ENCODE peak calls at places on chromosomes 1 and 21, in six cellular contexts. I is fibroblast of pulmonary artery, Y is heart left ventricle, T is Caco-2, P is DND-41, F is AG04449. V is an unnamed sample.

GRCh38 chr1:162197041-162197511 is 127.6 kb downstream of the NOS1AP start:
- DNase-seq in T (no peak), P (no peak), Y (no peak), I (no peak), F (no peak), V (no peak)

GRCh38 chr1:246608616-246609376 is 42.5 kb downstream of the CNST start:
- DNase-seq in P (no peak), I (peak; percentile 97), F (peak; percentile 66), T (peak; percentile 91), Y (peak; percentile 71), V (peak; percentile 74)

GRCh38 chr21:37658121-37658993 is 257.9 kb downstream of the KCNJ6 start:
- DNase-seq in T (no peak), P (no peak), Y (no peak), F (no peak), I (no peak), V (no peak)

GRCh38 chr21:44347911-44348451 is 5.4 kb upstream of the TRPM2 start:
- DNase-seq in T (no peak), I (no peak), P (no peak), F (no peak), Y (no peak), V (no peak)

GRCh38 chr1:166479052-166479631 is 312.3 kb upstream of the FAM78B start:
- DNase-seq in I (peak; percentile 50), F (no peak), T (peak; percentile 46), Y (no peak), P (peak; percentile 60), V (peak; percentile 60)

GRCh38 chr1:160058087-160058486 is 11.9 kb downstream of the KCNJ10 start:
- DNase-seq in I (peak; percentile 8), T (no peak), P (no peak), F (no peak), Y (no peak), V (no peak)

GRCh38 chr1:41662061-41662655 is 177.7 kb upstream of the EDN2 start:
- DNase-seq in F (no peak), Y (peak; percentile 83), T (no peak), P (peak; percentile 84), I (peak; percentile 68), V (peak; percentile 81)

GRCh38 chr1:228842094-228842775 is 107.0 kb downstream of the RHOU start:
- DNase-seq in Y (no peak), P (no peak), I (peak; percentile 84), T (peak; percentile 68), F (no peak), V (peak; percentile 75)

GRCh38 chr1:218588555-218589172 is 243.5 kb downstream of the TGFB2 start:
- DNase-seq in Y (no peak), I (no peak), F (no peak), T (no peak), P (no peak), V (no peak)

GRCh38 chr21:33478858-33479678 is 706 bp downstream of the TMEM50B start:
- DNase-seq in F (no peak), Y (peak; percentile 30), I (peak; percentile 31), T (peak; percentile 44), P (peak; percentile 52), V (no peak)

GRCh38 chr21:21324297-21324696 is 326.1 kb downstream of the NCAM2 start:
- DNase-seq in I (no peak), F (no peak), Y (no peak), T (no peak), P (no peak), V (no peak)

GRCh38 chr1:153778824-153779519 is 3.8 kb downstream of the SLC27A3 start:
- DNase-seq in F (no peak), Y (no peak), I (no peak), P (no peak), T (no peak), V (no peak)

GRCh38 chr1:153780551-153780950 is 5.3 kb downstream of the SLC27A3 start:
- DNase-seq in I (no peak), Y (no peak), P (no peak), F (no peak), T (no peak), V (no peak)

GRCh38 chr1:153786038-153786790 is 11.0 kb downstream of the SLC27A3 start:
- DNase-seq in P (no peak), Y (no peak), T (no peak), F (no peak), I (no peak), V (no peak)

GRCh38 chr1:153779781-153780541 is 4.8 kb downstream of the SLC27A3 start:
- DNase-seq in Y (no peak), F (no peak), P (no peak), T (no peak), I (no peak), V (no peak)

DNA sequence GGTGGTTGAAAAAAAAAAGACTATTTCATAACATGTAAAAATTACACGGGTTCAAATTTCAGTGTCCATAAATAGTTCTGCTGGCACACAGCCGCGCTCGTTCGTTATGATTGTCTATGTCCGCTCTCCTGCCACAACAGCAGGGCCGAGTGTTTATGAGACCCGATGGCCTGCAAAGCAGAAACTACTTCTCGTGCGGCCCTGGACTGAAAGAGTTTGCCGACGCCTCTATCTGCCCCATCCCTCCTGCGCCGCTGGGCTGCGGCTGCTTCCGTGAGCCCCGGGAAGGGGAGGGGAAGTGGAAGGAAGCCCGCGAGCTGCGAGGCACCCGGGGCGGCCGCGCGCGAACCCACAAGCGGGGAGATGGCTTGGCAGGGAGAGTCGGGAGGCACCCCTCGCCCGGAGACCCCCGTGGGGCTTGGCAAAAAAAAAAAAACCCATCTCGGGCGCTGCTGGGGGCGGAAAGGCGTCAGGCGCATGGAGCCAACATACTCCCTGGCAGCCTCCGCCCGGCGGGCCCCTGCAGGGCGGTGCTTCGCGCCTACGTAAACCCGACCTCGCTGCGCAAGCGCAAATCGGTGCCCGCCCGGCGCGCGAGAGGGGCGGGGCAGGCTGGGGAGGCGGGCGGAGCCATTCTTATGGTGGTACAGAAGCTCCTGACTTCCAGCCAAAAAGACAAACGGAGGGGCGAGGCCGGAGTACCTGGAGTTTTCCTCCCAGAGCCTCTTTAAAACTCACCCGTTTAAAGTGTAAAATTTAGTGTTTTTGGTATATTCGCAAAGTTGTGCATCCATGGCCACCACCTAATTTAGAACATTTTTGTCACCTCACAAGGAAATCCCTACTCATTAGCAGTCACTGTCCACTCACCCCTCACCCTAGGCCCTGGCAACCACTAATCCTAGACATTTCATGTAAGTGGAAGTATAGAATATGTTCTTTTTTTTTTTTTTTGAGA is 8.3 kb downstream of the SLC27A3 start:
- DNase-seq in I (peak; percentile 93), Y (peak; percentile 90), P (peak; percentile 95), F (no peak), T (peak; percentile 89), V (peak; percentile 89)
- TF ChIP-seq CTCF in I (no peak), Y (no peak), P (no peak), F (peak; percentile 26), T (no peak), V (no peak)

DNA sequence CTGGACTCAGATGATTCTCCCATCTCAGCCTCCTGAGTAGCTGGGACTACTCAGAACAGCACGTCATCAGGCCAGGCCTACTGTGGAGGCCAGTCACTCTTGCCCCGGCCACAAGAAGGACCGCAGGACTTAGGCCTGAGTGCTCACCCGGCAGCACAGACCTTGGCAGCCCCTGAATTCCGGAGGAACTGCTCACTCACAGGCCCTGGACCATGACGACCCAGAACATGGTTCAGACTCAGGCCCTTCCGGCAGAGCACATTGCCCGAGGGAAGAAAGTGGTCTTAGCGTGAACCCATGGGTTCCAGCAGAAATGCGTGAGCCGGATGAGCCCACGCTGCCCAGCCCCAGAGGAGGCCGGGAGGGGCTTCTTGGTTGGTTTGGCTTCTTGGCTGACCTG is 177.3 kb upstream of the TMEM51 start:
- DNase-seq in T (no peak), I (no peak), P (no peak), F (no peak), Y (no peak), V (no peak)
- TF ChIP-seq CTCF in T (no peak), I (no peak), P (no peak), F (no peak), Y (no peak), V (no peak)

DNA sequence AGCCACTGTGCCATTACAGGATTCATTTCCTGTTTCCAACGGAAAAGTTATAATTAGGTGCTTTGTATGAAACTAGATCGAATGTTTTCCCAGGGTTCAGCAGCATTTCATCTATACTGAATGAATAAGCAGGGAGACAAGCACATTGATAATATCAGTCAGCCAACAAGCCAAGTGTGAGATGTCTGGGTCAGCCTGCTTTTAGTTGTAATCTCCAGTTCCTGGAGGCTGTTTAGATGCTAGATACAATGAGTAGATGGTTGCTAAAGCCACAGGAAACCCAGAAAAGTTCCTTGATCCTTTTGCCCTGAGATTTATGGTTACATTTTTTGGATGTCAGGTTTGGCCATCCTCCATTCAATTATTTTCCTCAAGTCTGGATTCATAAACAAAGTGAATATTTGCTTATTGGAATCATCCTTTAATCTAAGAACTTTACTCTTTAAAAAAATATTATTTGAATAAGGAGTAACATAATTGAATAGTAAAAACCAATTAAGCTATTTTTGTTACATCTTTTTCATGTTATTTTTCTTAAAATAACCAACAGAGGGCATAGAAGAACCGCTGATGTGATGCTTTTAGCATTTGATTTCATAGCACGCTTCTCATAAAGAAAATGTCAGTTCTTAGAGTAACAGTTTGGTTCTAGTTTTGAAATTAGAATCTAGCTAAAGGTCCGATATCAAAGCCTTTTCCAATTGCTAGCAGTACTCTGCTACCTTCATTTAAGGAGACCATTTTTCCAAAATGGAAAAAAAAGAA is 76.6 kb downstream of the HSPA13 start:
- DNase-seq in I (peak; percentile 37), P (no peak), Y (no peak), T (no peak), F (no peak), V (no peak)
- TF ChIP-seq CTCF in I (peak; percentile 23), P (peak; percentile 27), Y (peak; percentile 12), T (peak; percentile 33), F (no peak), V (no peak)

DNA sequence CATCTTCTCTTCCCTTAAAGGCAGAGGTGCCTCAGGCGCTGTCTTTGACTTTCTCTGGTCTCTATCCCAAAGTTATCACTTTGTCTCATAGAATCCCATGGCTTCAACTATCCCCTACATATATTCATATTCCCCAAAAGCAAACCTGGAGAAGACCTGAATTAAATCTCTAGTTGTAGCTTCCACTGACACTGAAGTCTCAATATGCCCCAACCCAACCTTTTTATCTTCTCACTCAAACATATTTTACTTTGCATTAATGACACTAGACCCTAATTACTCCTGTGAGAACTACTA is 354.5 kb upstream of the DUSP10 start:
- DNase-seq in T (no peak), I (no peak), P (no peak), Y (no peak), F (no peak), V (no peak)
- TF ChIP-seq CTCF in T (peak; percentile 36), I (no peak), P (no peak), Y (no peak), F (no peak), V (no peak)

GRCh38 chr1:180412583-180412982 is 89.8 kb downstream of the ACBD6 start:
- DNase-seq in I (no peak), T (no peak), F (no peak), Y (no peak), P (no peak), V (no peak)

GRCh38 chr1:180421614-180422013 is 80.8 kb downstream of the ACBD6 start:
- DNase-seq in P (no peak), Y (no peak), I (no peak), F (no peak), T (no peak), V (no peak)

DNA sequence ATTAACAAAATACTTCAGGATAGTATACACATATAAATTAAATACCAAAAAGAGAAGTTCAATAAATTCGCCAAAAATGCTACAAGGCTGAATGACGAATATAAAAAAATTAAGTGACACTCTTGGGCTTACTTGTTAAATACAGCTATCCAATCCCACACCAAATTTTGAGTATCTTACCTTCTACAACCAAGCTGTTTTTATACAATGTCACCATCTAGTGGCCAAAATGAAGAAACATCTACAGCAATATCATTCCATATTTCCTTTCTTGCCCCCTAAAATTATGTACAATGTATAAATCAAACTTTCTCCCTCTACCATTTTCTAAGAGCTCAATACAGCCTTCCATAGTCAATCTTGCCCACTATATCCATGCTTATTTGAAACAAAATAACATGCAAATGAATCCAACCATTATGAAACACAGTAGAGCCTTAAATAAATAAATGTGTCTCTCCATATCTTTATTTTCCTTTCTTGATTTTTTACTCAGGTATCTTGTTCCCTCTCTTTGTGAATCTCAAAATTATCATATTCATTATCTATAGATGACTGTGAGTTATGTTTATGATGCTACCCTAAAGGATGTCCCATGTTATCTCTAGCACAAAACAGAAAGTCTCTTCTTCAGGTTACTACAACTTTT is 86.3 kb downstream of the ACBD6 start:
- DNase-seq in P (no peak), Y (no peak), T (no peak), I (peak; percentile 75), F (no peak), V (no peak)
- TF ChIP-seq CTCF in P (peak; percentile 84), Y (peak; percentile 66), T (peak; percentile 66), I (peak; percentile 69), F (peak; percentile 33), V (peak; percentile 68)

V was measured in right atrium auricular region.